ENCODE peak calls at places on chromosomes 5 and 9, in five cellular contexts. D is EH, S is hypothalamus, M is HL-60, G is fibroblast of villous mesenchyme. N is an unnamed sample.

GRCh38 chr9:133768859-133769510 is 30.8 kb upstream of the SARDH start:
- DNase-seq in D (no peak), S (no peak), M (no peak), G (no peak), N (peak)

GRCh38 chr5:134465856-134466240 is 54.2 kb upstream of the CDKN2AIPNL start:
- DNase-seq in D (peak), S (peak), M (peak), G (peak), N (peak)

GRCh38 chr5:136094189-136094912 is 38.3 kb upstream of the SMAD5 start:
- DNase-seq in D (no peak), S (no peak), M (no peak), G (no peak), N (no peak)

GRCh38 chr9:94915476-94916450 is 189.3 kb downstream of the AOPEP start:
- DNase-seq in D (no peak), S (no peak), M (no peak), G (no peak), N (no peak)

GRCh38 chr9:137015976-137016375 is 12.1 kb downstream of the ABCA2 start:
- DNase-seq in D (no peak), S (no peak), M (no peak), G (no peak), N (no peak)

GRCh38 chr5:154355141-154355611 is 90.6 kb upstream of the SAP30L start:
- DNase-seq in D (peak), S (no peak), M (no peak), G (no peak), N (no peak)

GRCh38 chr9:35710818-35711500 is 21.0 kb downstream of the TLN1 start:
- DNase-seq in D (no peak), S (no peak), M (no peak), G (no peak), N (no peak)

GRCh38 chr5:58885265-58885664 is 302.4 kb downstream of the RAB3C start:
- DNase-seq in D (no peak), S (no peak), M (no peak), G (no peak), N (no peak)

GRCh38 chr9:37036237-37037136 is 2.4 kb upstream of the PAX5 start:
- DNase-seq in D (peak), S (no peak), M (peak), G (peak), N (peak)

GRCh38 chr5:176631383-176631970 is 1.0 kb downstream of the EIF4E1B start:
- DNase-seq in D (no peak), S (no peak), M (no peak), G (no peak), N (no peak)

GRCh38 chr5:172123269-172123692 is 64.7 kb downstream of the STK10 start:
- DNase-seq in D (peak), S (peak), M (no peak), G (peak), N (peak)

GRCh38 chr9:113920872-113921271 is 44.8 kb downstream of the ZNF618 start:
- DNase-seq in D (no peak), S (no peak), M (no peak), G (no peak), N (no peak)

GRCh38 chr9:109329274-109330258 is 8.7 kb upstream of the EPB41L4B start:
- DNase-seq in D (peak), S (no peak), M (no peak), G (peak), N (no peak)

GRCh38 chr5:42825422-42826148 is 13.9 kb upstream of the SELENOP start:
- DNase-seq in D (no peak), S (no peak), M (no peak), G (no peak), N (no peak)

GRCh38 chr5:881551-881935 is 11.1 kb downstream of the BRD9 start:
- DNase-seq in D (no peak), S (no peak), M (no peak), G (no peak), N (peak)

GRCh38 chr5:51748667-51749066 is 365.4 kb downstream of the ISL1 start:
- DNase-seq in D (no peak), S (no peak), M (no peak), G (no peak), N (no peak)

GRCh38 chr9:98714833-98715232 is 6.1 kb upstream of the GABBR2 start:
- DNase-seq in D (no peak), S (no peak), M (no peak), G (no peak), N (no peak)

GRCh38 chr5:32102254-32102653 is 71.9 kb downstream of the GOLPH3 start:
- DNase-seq in D (no peak), S (no peak), M (no peak), G (no peak), N (peak)

GRCh38 chr5:10639846-10640368 is 76.0 kb downstream of the ANKRD33B start:
- DNase-seq in D (no peak), S (no peak), M (peak), G (no peak), N (no peak)

GRCh38 chr9:92973700-92974099 is 26.4 kb downstream of the FGD3 start:
- DNase-seq in D (no peak), S (no peak), M (no peak), G (no peak), N (no peak)

GRCh38 chr5:22572941-22573340 is 280.2 kb downstream of the CDH12 start:
- DNase-seq in D (no peak), S (no peak), M (no peak), G (no peak), N (no peak)

GRCh38 chr5:31382051-31382878 is 149.6 kb downstream of the DROSHA start:
- DNase-seq in D (peak), S (no peak), M (no peak), G (no peak), N (no peak)

GRCh38 chr9:3835393-3835792 is 309.6 kb upstream of the RFX3 start:
- DNase-seq in D (no peak), S (no peak), M (no peak), G (no peak), N (peak)

GRCh38 chr9:122318284-122318683 is 52.5 kb upstream of the PTGS1 start:
- DNase-seq in D (no peak), S (no peak), M (no peak), G (no peak), N (peak)

GRCh38 chr5:54148062-54148461 is 162.3 kb downstream of the ARL15 start:
- DNase-seq in D (peak), S (no peak), M (no peak), G (peak), N (no peak)

GRCh38 chr9:17856995-17857394 is 278.1 kb downstream of the SH3GL2 start:
- DNase-seq in D (no peak), S (no peak), M (no peak), G (no peak), N (no peak)

GRCh38 chr5:83844320-83845068 is 123.8 kb upstream of the HAPLN1 start:
- DNase-seq in D (peak), S (no peak), M (peak), G (peak), N (peak)

GRCh38 chr5:108312258-108312657 is 69.6 kb downstream of the FBXL17 start:
- DNase-seq in D (no peak), S (no peak), M (no peak), G (no peak), N (no peak)

N was measured in osteoblast.